ENCODE peak calls at places on chromosomes 2 and 18, in six cellular contexts. X is foreskin fibroblast, A is BJ, O is body of pancreas, N is pancreas, G is fibroblast of pulmonary artery. Q is an unnamed sample.

GRCh38 chr2:191899442-191899841 is 52.6 kb upstream of the CAVIN2 start:
- DNase-seq in O (no peak), N (no peak), G (peak; percentile 88), X (peak; percentile 90), A (peak; percentile 63), Q (peak; percentile 78)

GRCh38 chr2:189300917-189301316 is 121.4 kb upstream of the COL5A2 start:
- DNase-seq in O (no peak), G (no peak), N (no peak), X (no peak), A (no peak), Q (no peak)

GRCh38 chr2:225867071-225867470 is 467.6 kb downstream of the NYAP2 start:
- DNase-seq in A (no peak), G (no peak), O (no peak), N (no peak), X (no peak), Q (no peak)

GRCh38 chr18:68499141-68499540 is 215.8 kb downstream of the TMX3 start:
- DNase-seq in N (no peak), X (no peak), A (no peak), G (no peak), O (no peak), Q (no peak)

GRCh38 chr2:38875227-38875575 is 533 bp downstream of the DHX57 start:
- DNase-seq in G (no peak), O (no peak), N (no peak), X (no peak), A (no peak), Q (no peak)

GRCh38 chr2:68426446-68426845 is 40.6 kb downstream of the FBXO48 start:
- DNase-seq in A (no peak), N (no peak), G (no peak), X (no peak), O (no peak), Q (no peak)

GRCh38 chr18:44197837-44198236 is 482.9 kb upstream of the SETBP1 start:
- DNase-seq in X (no peak), O (no peak), N (no peak), G (no peak), A (no peak), Q (no peak)

GRCh38 chr2:74399785-74400184 is 19.7 kb upstream of the DCTN1 start:
- DNase-seq in A (no peak), O (no peak), N (no peak), X (peak; percentile 67), G (peak; percentile 60), Q (no peak)

GRCh38 chr2:181953773-181954537 is 31.7 kb upstream of the PPP1R1C start:
- DNase-seq in G (peak; percentile 78), X (peak; percentile 81), A (no peak), N (peak; percentile 43), O (peak; percentile 74), Q (peak; percentile 46)

DNA sequence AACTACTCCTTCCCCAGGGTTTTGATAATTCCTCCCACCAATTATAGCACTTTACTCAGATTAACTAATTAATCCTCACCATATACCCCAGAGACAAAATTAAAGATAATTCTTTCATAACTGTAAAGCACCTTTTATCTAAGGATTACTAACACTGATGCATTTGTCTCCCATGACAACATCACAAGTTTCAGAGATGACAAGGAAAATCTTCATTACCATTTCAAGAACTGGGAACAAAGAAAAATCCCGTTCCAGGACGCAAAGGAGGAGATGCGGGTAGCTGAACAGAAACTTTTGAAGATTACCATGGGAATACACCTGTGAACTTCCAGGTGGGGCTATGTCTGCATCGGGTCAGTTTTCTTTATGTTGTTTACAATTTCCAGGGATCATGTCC is 129.4 kb upstream of the ITGA6 start:
- DNase-seq in G (no peak), A (no peak), X (no peak), N (no peak), O (no peak), Q (no peak)
- H3K4me3 ChIP-seq in G (no peak overlapping the region), A (no peak overlapping the region), X (no peak overlapping the region), N (no peak overlapping the region), O (no peak overlapping the region), Q (no peak overlapping the region)

GRCh38 chr2:96143848-96144480 is 1.3 kb downstream of the DUSP2 start:
- DNase-seq in G (no peak), A (no peak), N (peak; percentile 76), O (no peak), X (no peak), Q (no peak)
- TF ChIP-seq CTCF in G (no peak), A (no peak), N (no peak), O (peak; percentile 17), X (no peak), Q (no peak)

DNA sequence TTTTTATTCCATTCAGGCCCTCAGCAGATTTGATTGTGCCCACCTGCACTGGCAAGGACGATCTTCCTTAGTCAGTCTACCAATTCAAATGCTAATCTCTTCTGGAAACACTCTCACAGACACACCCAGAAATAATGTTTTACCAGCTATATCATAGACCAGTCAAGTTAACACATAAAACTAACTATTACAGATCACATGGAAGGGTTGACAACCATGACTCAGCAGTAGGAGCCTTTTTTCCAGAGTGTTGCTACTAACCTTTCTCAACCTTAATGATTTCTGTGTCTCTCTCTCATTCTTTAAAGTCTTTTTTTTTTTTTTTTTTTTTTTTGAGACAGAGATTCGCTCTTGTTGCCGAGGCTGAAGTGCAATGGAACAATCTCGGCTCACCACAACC is 143.5 kb upstream of the MSH6 start:
- DNase-seq in O (no peak), N (no peak), G (no peak), A (no peak), X (no peak), Q (no peak)
- H3K4me3 ChIP-seq in O (no peak overlapping the region), N (no peak overlapping the region), G (no peak overlapping the region), A (no peak overlapping the region), X (no peak overlapping the region), Q (no peak overlapping the region)

GRCh38 chr18:31942999-31943894 is at the start of gene TRAPPC8:
- DNase-seq in A (peak; percentile 84), G (peak; percentile 99), N (peak; percentile 97), X (peak; percentile 99), O (peak; percentile 98), Q (peak; percentile 97)
- TF ChIP-seq CTCF in A (no peak), G (no peak), N (no peak), X (no peak), O (no peak), Q (peak; percentile 7)

GRCh38 chr18:55323051-55323994 is 264.7 kb downstream of the TCF4 start:
- DNase-seq in O (no peak), G (peak; percentile 53), N (no peak), X (peak; percentile 71), A (no peak), Q (no peak)
- H3K4me3 ChIP-seq in O (no peak overlapping the region), G (peak overlapping the region; percentile 68), N (no peak overlapping the region), X (peak overlapping the region; percentile 78), A (peak overlapping the region; percentile 61), Q (peak overlapping the region; percentile 58)

GRCh38 chr18:62323483-62324354 is 1.4 kb upstream of the TNFRSF11A start:
- DNase-seq in X (no peak), O (no peak), G (no peak), A (no peak), N (no peak), Q (no peak)
- TF ChIP-seq CTCF in X (no peak), O (no peak), G (no peak), A (no peak), N (no peak), Q (no peak)

GRCh38 chr2:43520919-43521318 is 74.9 kb downstream of the THADA start:
- DNase-seq in A (no peak), X (no peak), N (no peak), G (no peak), O (no peak), Q (no peak)
- H3K4me3 ChIP-seq in A (no peak overlapping the region), X (no peak overlapping the region), N (no peak overlapping the region), G (no peak overlapping the region), O (no peak overlapping the region), Q (no peak overlapping the region)

Q was measured in astrocyte of the cerebellum.